ENCODE peak calls at places on chromosomes 16 and 17, in seven cellular contexts. R is retinal pigment epithelial cell, M is upper lobe of right lung, K is AG04449, U is heart right ventricle, V is body of pancreas, S is AG10803. E is an unnamed sample.

GRCh38 chr16:86137359-86137758 is 238.4 kb downstream of the IRF8 start:
- DNase-seq in R (no peak), M (no peak), K (no peak), U (no peak), V (no peak), S (no peak), E (no peak)

GRCh38 chr17:43074869-43075268 is 49.8 kb downstream of the RND2 start:
- DNase-seq in R (no peak), M (no peak), K (no peak), U (no peak), V (no peak), S (no peak), E (no peak)

GRCh38 chr17:42845918-42846593 is 1.7 kb downstream of the AOC2 start:
- DNase-seq in R (no peak), M (no peak), K (no peak), U (no peak), V (no peak), S (no peak), E (no peak)

GRCh38 chr16:56298948-56299602 is 107.8 kb downstream of the GNAO1 start:
- DNase-seq in R (peak; percentile 28), M (no peak), K (no peak), U (peak; percentile 18), V (no peak), S (no peak), E (no peak)

GRCh38 chr16:82051656-82052055 is 16.6 kb downstream of the HSD17B2 start:
- DNase-seq in R (no peak), M (no peak), K (no peak), U (no peak), V (no peak), S (no peak), E (no peak)

GRCh38 chr17:3944485-3945388 is 19.5 kb downstream of the ATP2A3 start:
- DNase-seq in R (no peak), M (peak; percentile 74), K (no peak), U (no peak), V (no peak), S (peak; percentile 49), E (peak; percentile 90)

GRCh38 chr16:72753883-72754282 is 294.0 kb downstream of the ZFHX3 start:
- DNase-seq in R (no peak), M (no peak), K (no peak), U (no peak), V (no peak), S (no peak), E (no peak)

GRCh38 chr17:2259769-2260536 is 43.6 kb downstream of the SMG6 start:
- DNase-seq in R (no peak), M (no peak), K (no peak), U (no peak), V (no peak), S (peak; percentile 91), E (no peak)

GRCh38 chr17:81442791-81443190 is 47.5 kb downstream of the BAHCC1 start:
- DNase-seq in R (no peak), M (no peak), K (no peak), U (no peak), V (no peak), S (no peak), E (no peak)

GRCh38 chr16:59179446-59180082 is 445.4 kb upstream of the GOT2 start:
- DNase-seq in R (no peak), M (no peak), K (no peak), U (no peak), V (no peak), S (no peak), E (no peak)

GRCh38 chr17:16354585-16354984 is 1.3 kb upstream of the CENPV start:
- DNase-seq in R (no peak), M (peak; percentile 18), K (no peak), U (no peak), V (no peak), S (no peak), E (no peak)

GRCh38 chr17:79747508-79748295 is 17.0 kb downstream of the ENPP7 start:
- DNase-seq in R (no peak), M (no peak), K (no peak), U (no peak), V (no peak), S (no peak), E (no peak)

GRCh38 chr17:31581022-31581483 is 189.6 kb downstream of the RAB11FIP4 start:
- DNase-seq in R (peak; percentile 71), M (peak; percentile 88), K (no peak), U (peak; percentile 79), V (peak; percentile 83), S (peak; percentile 88), E (no peak)

GRCh38 chr17:44084131-44084538 is 13.6 kb downstream of the G6PC3 start:
- DNase-seq in R (no peak), M (peak; percentile 54), K (no peak), U (no peak), V (no peak), S (no peak), E (peak; percentile 48)

GRCh38 chr17:42378597-42379594 is 9.3 kb downstream of the STAT3 start:
- DNase-seq in R (no peak), M (no peak), K (no peak), U (peak; percentile 25), V (no peak), S (peak; percentile 30), E (no peak)

GRCh38 chr17:33463887-33464286 is 170.8 kb upstream of the ASIC2 start:
- DNase-seq in R (no peak), M (no peak), K (no peak), U (no peak), V (no peak), S (peak; percentile 11), E (no peak)

GRCh38 chr16:85436636-85437160 is 176.4 kb upstream of the GSE1 start:
- DNase-seq in R (no peak), M (no peak), K (no peak), U (no peak), V (peak; percentile 83), S (no peak), E (no peak)

GRCh38 chr16:51465026-51465425 is 314.0 kb upstream of the SALL1 start:
- DNase-seq in R (peak; percentile 37), M (no peak), K (peak; percentile 19), U (no peak), V (no peak), S (peak; percentile 77), E (no peak)

GRCh38 chr17:3697157-3697515 is 1.2 kb upstream of the P2RX5 start:
- DNase-seq in R (no peak), M (no peak), K (no peak), U (no peak), V (no peak), S (no peak), E (no peak)

GRCh38 chr17:17117923-17118322 is 75.7 kb downstream of the MPRIP start:
- DNase-seq in R (no peak), M (no peak), K (no peak), U (no peak), V (no peak), S (no peak), E (no peak)

GRCh38 chr17:61410555-61411089 is 11.0 kb downstream of the TBX2 start:
- DNase-seq in R (no peak), M (peak; percentile 87), K (no peak), U (peak; percentile 79), V (peak; percentile 53), S (peak; percentile 43), E (peak; percentile 91)

GRCh38 chr17:61412860-61413653 is 13.4 kb downstream of the TBX2 start:
- DNase-seq in R (no peak), M (no peak), K (no peak), U (peak; percentile 23), V (no peak), S (no peak), E (no peak)

GRCh38 chr17:61410100-61410551 is 10.5 kb downstream of the TBX2 start:
- DNase-seq in R (no peak), M (peak; percentile 66), K (no peak), U (peak; percentile 13), V (no peak), S (no peak), E (no peak)

GRCh38 chr17:61411944-61412859 is 12.6 kb downstream of the TBX2 start:
- DNase-seq in R (no peak), M (peak; percentile 92), K (no peak), U (peak; percentile 79), V (peak; percentile 63), S (peak; percentile 71), E (peak; percentile 90)

GRCh38 chr17:61411114-61411943 is 11.7 kb downstream of the TBX2 start:
- DNase-seq in R (no peak), M (peak; percentile 85), K (no peak), U (peak; percentile 73), V (no peak), S (peak; percentile 58), E (peak; percentile 59)
- TF ChIP-seq CTCF in R (peak; percentile 28), M (peak; percentile 20), K (no peak), U (no peak), V (no peak), S (peak; percentile 18), E (peak; percentile 50)

GRCh38 chr16:8634991-8635736 is 13.7 kb downstream of the METTL22 start:
- DNase-seq in R (no peak), M (no peak), K (no peak), U (no peak), V (no peak), S (peak; percentile 25), E (peak; percentile 51)
- TF ChIP-seq CTCF in R (peak; percentile 86), M (no peak), K (peak; percentile 63), U (no peak), V (no peak), S (peak; percentile 65), E (peak; percentile 49)

DNA sequence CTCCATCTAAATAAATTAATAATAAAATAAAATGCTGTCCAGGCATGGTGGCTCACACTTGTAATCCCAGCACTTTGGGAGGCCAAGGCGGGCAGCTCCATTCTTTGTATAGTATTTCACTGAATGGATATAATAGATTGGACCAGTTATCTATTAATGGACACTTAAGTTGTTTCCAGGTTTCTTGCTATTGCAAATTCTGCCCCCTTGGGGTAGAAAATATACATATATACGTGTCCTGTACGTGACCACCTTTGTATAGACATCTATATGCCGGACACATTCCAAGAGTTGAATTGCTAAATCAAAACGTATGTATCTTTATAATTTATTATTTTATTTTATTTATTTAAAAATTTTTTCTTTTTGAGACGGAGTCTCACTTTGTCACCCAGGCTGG is 3.9 kb upstream of the EXOC7 start:
- DNase-seq in R (no peak), M (no peak), K (no peak), U (no peak), V (no peak), S (no peak), E (no peak)
- TF ChIP-seq CTCF in R (peak; percentile 30), M (peak; percentile 22), K (no peak), U (no peak), V (no peak), S (peak; percentile 8), E (no peak)

GRCh38 chr17:20116683-20117309 is 107.6 kb downstream of the SPECC1 start:
- DNase-seq in R (no peak), M (no peak), K (no peak), U (peak; percentile 55), V (peak; percentile 65), S (peak; percentile 50), E (peak; percentile 64)
- TF ChIP-seq CTCF in R (peak; percentile 74), M (peak; percentile 70), K (peak; percentile 58), U (peak; percentile 75), V (peak; percentile 40), S (peak; percentile 74), E (peak; percentile 69)